ENCODE peak calls at places on chromosomes 6 and 20, in six cellular contexts. M is SK-N-SH, N is NCI-H748 treated with DMSO at 0.1 percent for 48 hours, A is tibial nerve, T is lung, B is right cardiac atrium. Z is an unnamed sample.

GRCh38 chr20:9121211-9121610 is 52.3 kb downstream of the PLCB4 start:
- DNase-seq in T (no peak), A (no peak), N (no peak), B (no peak), M (no peak), Z (no peak)

GRCh38 chr6:95364016-95364604 is 213.2 kb upstream of the MANEA start:
- DNase-seq in N (peak), B (no peak), A (no peak), T (no peak), M (peak), Z (peak)

GRCh38 chr20:43357352-43357751 is 100.3 kb upstream of the SRSF6 start:
- DNase-seq in N (no peak), T (no peak), B (no peak), M (no peak), A (no peak), Z (no peak)

GRCh38 chr6:293185-294174 is 1.2 kb downstream of the DUSP22 start:
- DNase-seq in T (peak), M (no peak), N (no peak), B (peak), A (peak), Z (no peak)

GRCh38 chr6:37913210-37913609 is 93.7 kb downstream of the ZFAND3 start:
- DNase-seq in M (no peak), T (no peak), N (no peak), B (no peak), A (no peak), Z (no peak)

GRCh38 chr6:164097557-164098398 is 683.3 kb downstream of the QKI start:
- DNase-seq in B (peak), M (no peak), N (no peak), T (no peak), A (no peak), Z (peak)

GRCh38 chr6:144285798-144286502 is 815 bp downstream of the UTRN start:
- DNase-seq in B (peak), N (no peak), A (peak), M (peak), T (peak), Z (peak)

GRCh38 chr6:110415297-110415916 is at the start of gene DDO:
- DNase-seq in B (peak), A (peak), T (peak), N (no peak), M (no peak), Z (no peak)

GRCh38 chr6:149387787-149388512 is 12.1 kb upstream of the SUMO4 start:
- DNase-seq in A (no peak), M (no peak), T (no peak), B (no peak), N (no peak), Z (no peak)

GRCh38 chr6:6665505-6665904 is 77.0 kb downstream of the LY86 start:
- DNase-seq in B (no peak), T (no peak), A (no peak), N (no peak), M (no peak), Z (no peak)

GRCh38 chr20:911882-912600 is 4.1 kb downstream of the ANGPT4 start:
- DNase-seq in N (no peak), M (no peak), B (no peak), T (no peak), A (no peak), Z (no peak)

GRCh38 chr6:157273756-157274088 is 49.6 kb downstream of the TMEM242 start:
- DNase-seq in A (no peak), B (peak), M (peak), T (no peak), N (peak), Z (peak)

GRCh38 chr6:151096691-151097090 is 143.1 kb upstream of the AKAP12 start:
- DNase-seq in M (no peak), T (no peak), B (no peak), A (no peak), N (no peak), Z (no peak)

GRCh38 chr20:36950432-36951197 is 893 bp downstream of the SAMHD1 start:
- DNase-seq in B (peak), A (no peak), N (peak), M (no peak), T (peak), Z (peak)

Z was measured in A673.